ENCODE peak calls at places on chromosome 20, in seven cellular contexts. M is KBM-7; V is stimulated activated CD4-positive, alpha-beta T cell treated with anti-CD3 and anti-CD28 coated beads, Interleukin-1b, Interleukin-23, amount 100 ng/mL, for 4 hours; Q is uterus; T is iPS-NIHi11; A is skeletal muscle cell; B is RCC 7860. J is an unnamed sample.

GRCh38 chr20:2421247-2421646 is 40.5 kb downstream of the TGM6 start:
- DNase-seq in M (no peak), V (no peak), Q (no peak), T (no peak), A (no peak), B (peak), J (no peak)

GRCh38 chr20:47354388-47354709 is 2.1 kb downstream of the ZMYND8 start:
- DNase-seq in M (no peak), V (no peak), Q (no peak), T (no peak), A (no peak), B (no peak), J (no peak)

GRCh38 chr20:41138527-41139226 is 1.3 kb downstream of the PLCG1 start:
- DNase-seq in M (no peak), V (no peak), Q (no peak), T (no peak), A (no peak), B (no peak), J (no peak)

GRCh38 chr20:51703446-51704287 is 64.5 kb downstream of the ATP9A start:
- DNase-seq in M (no peak), V (no peak), Q (no peak), T (no peak), A (no peak), B (peak), J (no peak)

GRCh38 chr20:62822788-62823651 is 6.2 kb downstream of the COL9A3 start:
- DNase-seq in M (peak), V (no peak), Q (no peak), T (peak), A (no peak), B (peak), J (no peak)

GRCh38 chr20:3250091-3250504 is 11.1 kb upstream of the SLC4A11 start:
- DNase-seq in M (peak), V (no peak), Q (no peak), T (peak), A (no peak), B (no peak), J (no peak)

GRCh38 chr20:24395151-24395550 is 74.3 kb upstream of the SYNDIG1 start:
- DNase-seq in M (no peak), V (no peak), Q (no peak), T (no peak), A (no peak), B (no peak), J (no peak)

GRCh38 chr20:12287575-12287974 is 369.9 kb downstream of the BTBD3 start:
- DNase-seq in M (no peak), V (no peak), Q (no peak), T (no peak), A (no peak), B (no peak), J (no peak)

GRCh38 chr20:42739692-42740091 is 450.0 kb downstream of the PTPRT start:
- DNase-seq in M (no peak), V (no peak), Q (no peak), T (no peak), A (no peak), B (no peak), J (no peak)

GRCh38 chr20:33859157-33859695 is 48.1 kb downstream of the CHMP4B start:
- DNase-seq in M (peak), V (no peak), Q (no peak), T (no peak), A (no peak), B (no peak), J (peak)

GRCh38 chr20:53611449-53611894 is 17.8 kb upstream of the ZNF217 start:
- DNase-seq in M (peak), V (no peak), Q (peak), T (no peak), A (peak), B (peak), J (no peak)

GRCh38 chr20:25571240-25571639 is 14.1 kb downstream of the NINL start:
- DNase-seq in M (no peak), V (no peak), Q (no peak), T (no peak), A (no peak), B (no peak), J (no peak)

GRCh38 chr20:2080532-2081224 is 20.9 kb upstream of the STK35 start:
- DNase-seq in M (no peak), V (no peak), Q (no peak), T (no peak), A (no peak), B (no peak), J (no peak)

J was measured in lower lobe of right lung.